ENCODE peak calls at places on chromosomes 2 and 18, in nine cellular contexts. K is SK-N-SH, M is breast epithelium, A is prostate gland, L is spleen, W is stomach, O is sigmoid colon, X is HCT116, I is GM23338. R is an unnamed sample.

GRCh38 chr2:230600881-230601280 is 111.8 kb upstream of the CAB39 start:
- DNase-seq in K (no peak), M (no peak), A (no peak), L (no peak), W (no peak), O (no peak), X (no peak), I (no peak), R (no peak)

GRCh38 chr2:168216351-168217005 is 30.9 kb downstream of the STK39 start:
- DNase-seq in K (no peak), M (no peak), A (no peak), L (no peak), W (peak), O (no peak), X (peak), I (no peak), R (no peak)

GRCh38 chr2:139033300-139033699 is 253.1 kb upstream of the NXPH2 start:
- DNase-seq in K (no peak), M (no peak), A (no peak), L (no peak), W (no peak), O (no peak), X (no peak), I (no peak), R (no peak)

GRCh38 chr2:32852821-32853220 is 93.9 kb upstream of the LTBP1 start:
- DNase-seq in K (no peak), M (no peak), A (no peak), L (no peak), W (no peak), O (no peak), X (no peak), I (no peak), R (no peak)

GRCh38 chr2:99970292-99970868 is 172.0 kb downstream of the AFF3 start:
- DNase-seq in K (no peak), M (no peak), A (no peak), L (no peak), W (no peak), O (no peak), X (no peak), I (no peak), R (peak)

GRCh38 chr2:206112108-206112507 is 26.1 kb upstream of the INO80D start:
- DNase-seq in K (no peak), M (no peak), A (no peak), L (no peak), W (no peak), O (no peak), X (no peak), I (no peak), R (no peak)

GRCh38 chr2:225781145-225781544 is 381.6 kb downstream of the NYAP2 start:
- DNase-seq in K (no peak), M (no peak), A (no peak), L (no peak), W (no peak), O (no peak), X (no peak), I (no peak), R (no peak)

GRCh38 chr2:171963198-171963597 is 36.6 kb upstream of the METAP1D start:
- DNase-seq in K (no peak), M (no peak), A (no peak), L (no peak), W (no peak), O (no peak), X (no peak), I (no peak), R (no peak)

GRCh38 chr2:205732314-205732713 is 50.0 kb downstream of the NRP2 start:
- DNase-seq in K (no peak), M (no peak), A (no peak), L (no peak), W (no peak), O (no peak), X (no peak), I (no peak), R (no peak)

GRCh38 chr2:182173944-182174622 is 188.4 kb downstream of the PPP1R1C start:
- DNase-seq in K (no peak), M (no peak), A (no peak), L (no peak), W (no peak), O (no peak), X (no peak), I (no peak), R (no peak)

GRCh38 chr2:138959031-138959430 is 178.8 kb upstream of the NXPH2 start:
- DNase-seq in K (no peak), M (no peak), A (no peak), L (no peak), W (no peak), O (no peak), X (no peak), I (peak), R (no peak)

GRCh38 chr18:50573679-50574078 is 13.8 kb downstream of the MAPK4 start:
- DNase-seq in K (no peak), M (no peak), A (no peak), L (no peak), W (no peak), O (no peak), X (no peak), I (peak), R (no peak)

GRCh38 chr18:58005036-58005435 is 39.0 kb upstream of the NEDD4L start:
- DNase-seq in K (no peak), M (no peak), A (no peak), L (no peak), W (no peak), O (no peak), X (no peak), I (no peak), R (no peak)

GRCh38 chr2:96238266-96238665 is 27.5 kb downstream of the TMEM127 start:
- DNase-seq in K (no peak), M (no peak), A (no peak), L (no peak), W (no peak), O (no peak), X (no peak), I (no peak), R (no peak)

GRCh38 chr2:6913415-6914157 is 3.6 kb upstream of the RNF144A start:
- DNase-seq in K (no peak), M (no peak), A (no peak), L (no peak), W (no peak), O (no peak), X (no peak), I (no peak), R (no peak)

GRCh38 chr18:42517896-42518295 is 562.9 kb downstream of the PIK3C3 start:
- DNase-seq in K (no peak), M (no peak), A (no peak), L (no peak), W (no peak), O (no peak), X (no peak), I (no peak), R (no peak)

GRCh38 chr2:224023188-224023587 is 15.9 kb downstream of the SERPINE2 start:
- DNase-seq in K (no peak), M (no peak), A (peak), L (no peak), W (no peak), O (no peak), X (no peak), I (no peak), R (no peak)

GRCh38 chr18:74509856-74510769 is 13.9 kb downstream of the CNDP2 start:
- DNase-seq in K (no peak), M (no peak), A (no peak), L (peak), W (peak), O (peak), X (no peak), I (no peak), R (no peak)

GRCh38 chr18:23668731-23669130 is 6.0 kb upstream of the ANKRD29 start:
- DNase-seq in K (no peak), M (no peak), A (peak), L (no peak), W (peak), O (peak), X (no peak), I (peak), R (no peak)

GRCh38 chr2:73451263-73451972 is 65.8 kb downstream of the ALMS1 start:
- DNase-seq in K (no peak), M (no peak), A (no peak), L (no peak), W (no peak), O (no peak), X (no peak), I (no peak), R (no peak)

GRCh38 chr18:69691008-69691760 is 256.5 kb downstream of the CD226 start:
- DNase-seq in K (no peak), M (no peak), A (no peak), L (no peak), W (no peak), O (no peak), X (no peak), I (no peak), R (no peak)

GRCh38 chr2:9895669-9896068 is 52.4 kb downstream of the TAF1B start:
- DNase-seq in K (no peak), M (no peak), A (peak), L (no peak), W (no peak), O (no peak), X (no peak), I (no peak), R (no peak)

GRCh38 chr2:86302320-86302719 is 35.1 kb downstream of the REEP1 start:
- DNase-seq in K (no peak), M (no peak), A (no peak), L (no peak), W (no peak), O (no peak), X (no peak), I (no peak), R (no peak)

GRCh38 chr2:102421890-102422759 is 835 bp upstream of the IL18RAP start:
- DNase-seq in K (no peak), M (no peak), A (no peak), L (no peak), W (no peak), O (no peak), X (no peak), I (no peak), R (peak)

GRCh38 chr2:219475697-219476604 is 22.7 kb upstream of the GMPPA start:
- DNase-seq in K (peak), M (peak), A (peak), L (no peak), W (peak), O (peak), X (no peak), I (peak), R (no peak)

GRCh38 chr2:104658149-104658839 is 195.6 kb upstream of the POU3F3 start:
- DNase-seq in K (peak), M (no peak), A (peak), L (peak), W (no peak), O (no peak), X (no peak), I (peak), R (no peak)

GRCh38 chr18:64103979-64104378 is 44.9 kb downstream of the LINC00305 start:
- DNase-seq in K (no peak), M (no peak), A (no peak), L (no peak), W (no peak), O (no peak), X (no peak), I (peak), R (no peak)

GRCh38 chr2:148614024-148614331 is 30.6 kb upstream of the EPC2 start:
- DNase-seq in K (no peak), M (no peak), A (no peak), L (no peak), W (no peak), O (no peak), X (no peak), I (peak), R (no peak)

GRCh38 chr2:134988994-134989605 is 58.1 kb downstream of the MAP3K19 start:
- DNase-seq in K (peak), M (no peak), A (no peak), L (no peak), W (no peak), O (no peak), X (peak), I (peak), R (no peak)

DNA sequence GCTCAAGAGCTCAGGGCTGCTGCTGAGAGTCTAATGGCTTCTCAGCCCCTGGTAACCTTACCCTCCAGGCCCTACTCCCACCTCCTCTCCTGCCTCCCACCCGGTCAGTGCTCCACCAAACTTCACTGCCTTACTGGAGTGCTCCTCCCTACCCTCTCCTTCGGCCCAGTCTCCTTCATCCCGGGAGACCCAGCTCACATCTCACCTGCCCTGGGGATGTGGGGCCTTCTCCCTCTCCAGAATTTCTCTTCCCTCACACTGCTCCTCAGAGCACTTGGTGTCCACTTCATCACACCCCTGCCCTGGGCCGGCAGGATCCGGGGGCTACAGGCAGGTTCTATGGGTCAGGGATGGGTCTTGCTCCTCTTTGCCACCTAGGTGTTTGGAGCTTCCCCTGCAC is 21.6 kb downstream of the PTPN18 start:
- DNase-seq in K (no peak), M (no peak), A (no peak), L (no peak), W (no peak), O (peak), X (no peak), I (no peak), R (no peak)
- TF ChIP-seq POLR2AphosphoS5 in K (no peak), M (no peak), A (no peak), L (no peak), W (no peak), O (no peak), X (no peak), I (no peak), R (no peak)

GRCh38 chr2:216645636-216645950 is 12.4 kb downstream of the IGFBP2 start:
- DNase-seq in K (no peak), M (no peak), A (no peak), L (no peak), W (peak), O (no peak), X (no peak), I (no peak), R (no peak)
- TF ChIP-seq POLR2AphosphoS5 in K (no peak), M (no peak), A (no peak), L (no peak), W (no peak), O (no peak), X (no peak), I (no peak), R (no peak)

DNA sequence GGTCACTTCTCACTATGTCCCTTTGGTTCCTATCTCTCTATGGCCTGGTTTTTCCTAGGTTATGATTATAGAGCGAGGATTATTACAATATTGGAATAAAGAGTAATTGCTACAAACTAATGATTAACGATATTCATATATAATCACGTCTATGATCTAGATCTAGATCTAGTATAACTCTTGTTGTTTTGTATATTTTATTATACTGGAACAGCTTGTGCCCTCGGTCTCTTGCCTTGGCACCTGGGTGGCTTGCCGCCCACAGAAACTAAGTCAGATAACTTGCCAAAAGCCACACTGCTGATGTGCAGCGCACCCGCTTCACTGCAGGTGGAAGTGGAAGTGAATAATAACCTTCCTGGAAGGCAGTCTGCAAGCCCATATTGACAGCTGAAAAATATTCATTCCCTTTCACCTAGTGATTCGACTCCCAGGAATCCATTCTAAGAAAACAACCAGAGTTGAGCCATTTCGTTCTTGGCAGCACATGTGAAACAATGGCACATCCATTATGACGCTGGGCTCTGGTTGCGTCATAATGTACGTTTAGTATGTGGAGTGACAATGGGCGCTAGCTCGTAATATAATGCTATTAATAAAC is 725 bp upstream of the ANKRD53 start:
- DNase-seq in K (peak), M (peak), A (peak), L (peak), W (peak), O (peak), X (no peak), I (peak), R (peak)
- TF ChIP-seq POLR2AphosphoS5 in K (no peak), M (peak), A (no peak), L (peak), W (peak), O (peak), X (no peak), I (no peak), R (peak)

DNA sequence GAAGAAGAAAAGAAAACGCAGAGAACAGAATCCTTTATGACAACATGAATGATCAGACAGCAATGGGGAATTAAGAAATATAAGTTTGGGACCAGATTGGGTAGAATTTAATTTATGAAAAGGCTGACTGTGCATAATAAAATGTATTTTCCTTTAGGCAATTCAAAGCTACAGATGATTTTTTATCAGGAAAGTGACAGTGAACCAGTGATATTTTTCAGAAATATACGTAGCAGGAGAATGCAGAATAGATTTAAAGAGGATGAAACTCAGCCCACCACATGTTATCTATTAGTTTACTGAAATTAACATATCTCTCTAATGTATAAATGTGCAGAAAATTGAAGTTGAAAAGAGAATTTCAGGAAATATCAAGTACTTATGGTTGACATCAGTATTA is 110.0 kb downstream of the SCN2A start:
- DNase-seq in K (no peak), M (no peak), A (no peak), L (no peak), W (no peak), O (no peak), X (no peak), I (no peak), R (no peak)
- TF ChIP-seq POLR2AphosphoS5 in K (no peak), M (no peak), A (no peak), L (no peak), W (no peak), O (no peak), X (no peak), I (no peak), R (no peak)

DNA sequence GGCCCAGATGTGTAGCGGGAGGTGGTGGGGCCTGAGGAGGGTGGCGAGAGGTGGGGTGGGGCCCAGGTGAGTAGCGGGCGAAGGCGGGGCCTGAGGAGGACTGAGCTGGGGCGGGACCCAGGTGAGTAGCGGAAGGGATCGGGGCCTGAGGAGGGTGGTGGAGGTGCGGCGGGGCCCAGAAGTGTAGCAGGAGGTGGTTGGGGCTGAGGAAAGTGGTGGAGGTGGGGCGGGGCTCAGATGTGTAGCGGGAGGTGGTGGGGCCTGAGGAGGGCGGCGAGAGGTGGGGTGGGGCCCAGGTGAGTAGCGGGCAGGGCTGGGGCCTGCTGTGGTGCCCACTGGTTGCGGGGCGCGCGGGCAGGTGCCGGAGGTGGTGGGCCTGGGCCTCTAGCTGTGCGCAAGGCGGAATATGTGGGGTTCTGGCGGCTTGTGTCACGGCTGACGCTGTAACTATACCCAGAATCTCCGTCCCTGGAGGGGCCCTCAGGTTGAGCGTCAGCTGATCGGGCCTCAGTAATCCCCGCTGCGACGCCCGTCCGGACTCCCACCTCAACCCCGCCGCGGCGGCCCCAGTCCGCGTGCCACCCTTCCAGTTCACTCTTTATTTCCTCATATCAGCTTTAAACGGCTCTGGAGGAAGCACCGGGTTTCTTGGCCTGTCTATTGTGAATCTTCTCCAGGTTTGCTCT is 866 bp upstream of the SF3B6 start:
- DNase-seq in K (peak), M (no peak), A (no peak), L (no peak), W (no peak), O (no peak), X (no peak), I (no peak), R (no peak)
- TF ChIP-seq POLR2AphosphoS5 in K (peak), M (no peak), A (peak), L (no peak), W (peak), O (no peak), X (peak), I (peak), R (no peak)

GRCh38 chr18:78641689-78642231 is 337.9 kb upstream of the SALL3 start:
- DNase-seq in K (no peak), M (no peak), A (no peak), L (no peak), W (no peak), O (no peak), X (no peak), I (no peak), R (no peak)
- TF ChIP-seq POLR2AphosphoS5 in K (no peak), M (no peak), A (no peak), L (no peak), W (no peak), O (no peak), X (no peak), I (no peak), R (no peak)

GRCh38 chr2:26725516-26725810 is 32.9 kb downstream of the KCNK3 start:
- DNase-seq in K (no peak), M (no peak), A (no peak), L (no peak), W (no peak), O (no peak), X (no peak), I (no peak), R (no peak)

GRCh38 chr2:26723475-26723874 is 31.0 kb downstream of the KCNK3 start:
- DNase-seq in K (no peak), M (no peak), A (no peak), L (no peak), W (no peak), O (no peak), X (no peak), I (no peak), R (no peak)

GRCh38 chr2:26722911-26723310 is 30.4 kb downstream of the KCNK3 start:
- DNase-seq in K (no peak), M (no peak), A (no peak), L (no peak), W (no peak), O (no peak), X (no peak), I (no peak), R (no peak)

GRCh38 chr2:26724784-26725515 is 32.4 kb downstream of the KCNK3 start:
- DNase-seq in K (no peak), M (no peak), A (no peak), L (no peak), W (no peak), O (no peak), X (no peak), I (no peak), R (no peak)

DNA sequence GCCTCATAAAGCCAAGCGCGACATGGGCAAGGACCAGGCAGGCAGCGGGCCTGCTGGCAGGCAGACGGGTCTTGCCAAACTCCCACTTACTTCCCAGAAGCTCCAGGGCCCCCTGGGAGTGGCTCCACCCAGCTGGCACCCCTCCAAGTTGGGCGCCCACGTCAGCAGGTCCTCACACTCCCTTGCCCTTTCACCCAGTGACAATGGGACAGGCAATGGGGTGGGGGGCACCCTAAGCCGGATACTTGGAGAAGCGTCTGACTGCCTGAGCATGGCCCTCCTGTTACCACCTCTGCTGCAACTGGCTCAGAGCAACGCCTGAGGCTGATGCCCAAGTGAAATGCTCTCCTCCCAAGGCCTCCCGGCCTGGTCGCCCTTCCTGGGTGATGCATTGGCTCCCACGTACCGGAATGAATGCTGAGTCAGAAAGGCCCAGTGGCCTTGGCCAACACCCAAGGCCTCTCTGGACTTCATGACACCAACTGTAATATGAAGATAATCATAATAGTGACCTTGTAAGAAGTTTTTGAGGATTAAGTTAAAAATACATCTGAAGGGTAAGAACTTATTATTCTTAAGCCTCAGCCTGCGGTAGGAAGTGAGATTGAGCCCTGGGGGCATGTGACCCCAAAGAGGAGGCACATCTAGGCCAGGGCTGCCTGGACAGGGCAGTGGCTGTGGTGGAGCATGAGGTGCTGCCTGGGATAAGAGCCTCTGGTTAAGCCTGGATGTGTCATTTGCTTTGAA is 31.7 kb downstream of the KCNK3 start:
- DNase-seq in K (no peak), M (no peak), A (no peak), L (no peak), W (peak), O (peak), X (peak), I (no peak), R (no peak)
- TF ChIP-seq POLR2AphosphoS5 in K (no peak), M (peak), A (no peak), L (peak), W (peak), O (peak), X (peak), I (no peak), R (no peak)